ENCODE peak calls at places on chromosomes 11 and 22, in four cellular contexts. One of them, this sample, is unnamed.

GRCh38 chr11:66302656-66303055 is 11.0 kb downstream of the TMEM151A start:
- DNase-seq in uterus: no peak
- DNase-seq in small intestine: no peak
- DNase-seq in activated T-helper 1 cell treated with anti-CD3 and anti-CD28 coated beads, Interleukin-12 subunit alpha, Interleukin-12 subunit beta, Interleukin-2, Interleukin-4 antibody, amounts not matched to agents 30 ng/mL and 10 ng/mL and 1 ng/mL, durations not matched to agents 14 hours and 24 hours and 36 hours: no peak
- DNase-seq in this sample: no peak

GRCh38 chr11:13103962-13104554 is 94.9 kb downstream of the RASSF10 start:
- DNase-seq in uterus: no peak
- DNase-seq in small intestine: no peak
- DNase-seq in activated T-helper 1 cell treated with anti-CD3 and anti-CD28 coated beads, Interleukin-12 subunit alpha, Interleukin-12 subunit beta, Interleukin-2, Interleukin-4 antibody, amounts not matched to agents 30 ng/mL and 10 ng/mL and 1 ng/mL, durations not matched to agents 14 hours and 24 hours and 36 hours: no peak
- DNase-seq in this sample: no peak

GRCh38 chr22:39520874-39521857 is 804 bp downstream of the ATF4 start:
- DNase-seq in uterus: peak; percentile 85
- DNase-seq in small intestine: peak; percentile 66
- DNase-seq in activated T-helper 1 cell treated with anti-CD3 and anti-CD28 coated beads, Interleukin-12 subunit alpha, Interleukin-12 subunit beta, Interleukin-2, Interleukin-4 antibody, amounts not matched to agents 30 ng/mL and 10 ng/mL and 1 ng/mL, durations not matched to agents 14 hours and 24 hours and 36 hours: peak; percentile 68
- DNase-seq in this sample: peak; percentile 66

GRCh38 chr22:49768077-49768476 is 59.6 kb downstream of the BRD1 start:
- DNase-seq in uterus: no peak
- DNase-seq in small intestine: no peak
- DNase-seq in activated T-helper 1 cell treated with anti-CD3 and anti-CD28 coated beads, Interleukin-12 subunit alpha, Interleukin-12 subunit beta, Interleukin-2, Interleukin-4 antibody, amounts not matched to agents 30 ng/mL and 10 ng/mL and 1 ng/mL, durations not matched to agents 14 hours and 24 hours and 36 hours: no peak
- DNase-seq in this sample: no peak

GRCh38 chr22:29102300-29102699 is 29.5 kb downstream of the KREMEN1 start:
- DNase-seq in uterus: no peak
- DNase-seq in small intestine: no peak
- DNase-seq in activated T-helper 1 cell treated with anti-CD3 and anti-CD28 coated beads, Interleukin-12 subunit alpha, Interleukin-12 subunit beta, Interleukin-2, Interleukin-4 antibody, amounts not matched to agents 30 ng/mL and 10 ng/mL and 1 ng/mL, durations not matched to agents 14 hours and 24 hours and 36 hours: no peak
- DNase-seq in this sample: no peak

GRCh38 chr11:123195182-123196059 is at the start of gene CLMP:
- DNase-seq in uterus: peak; percentile 84
- DNase-seq in small intestine: no peak
- DNase-seq in activated T-helper 1 cell treated with anti-CD3 and anti-CD28 coated beads, Interleukin-12 subunit alpha, Interleukin-12 subunit beta, Interleukin-2, Interleukin-4 antibody, amounts not matched to agents 30 ng/mL and 10 ng/mL and 1 ng/mL, durations not matched to agents 14 hours and 24 hours and 36 hours: no peak
- DNase-seq in this sample: peak; percentile 20

GRCh38 chr11:12185106-12185690 is 74.8 kb downstream of the MICAL2 start:
- DNase-seq in uterus: no peak
- DNase-seq in small intestine: no peak
- DNase-seq in activated T-helper 1 cell treated with anti-CD3 and anti-CD28 coated beads, Interleukin-12 subunit alpha, Interleukin-12 subunit beta, Interleukin-2, Interleukin-4 antibody, amounts not matched to agents 30 ng/mL and 10 ng/mL and 1 ng/mL, durations not matched to agents 14 hours and 24 hours and 36 hours: no peak
- DNase-seq in this sample: no peak

GRCh38 chr11:17533341-17533740 is 10.9 kb downstream of the USH1C start:
- DNase-seq in uterus: no peak
- DNase-seq in small intestine: no peak
- DNase-seq in activated T-helper 1 cell treated with anti-CD3 and anti-CD28 coated beads, Interleukin-12 subunit alpha, Interleukin-12 subunit beta, Interleukin-2, Interleukin-4 antibody, amounts not matched to agents 30 ng/mL and 10 ng/mL and 1 ng/mL, durations not matched to agents 14 hours and 24 hours and 36 hours: no peak
- DNase-seq in this sample: no peak

GRCh38 chr11:11635456-11635855 is 13.7 kb upstream of the GALNT18 start:
- DNase-seq in uterus: no peak
- DNase-seq in small intestine: no peak
- DNase-seq in activated T-helper 1 cell treated with anti-CD3 and anti-CD28 coated beads, Interleukin-12 subunit alpha, Interleukin-12 subunit beta, Interleukin-2, Interleukin-4 antibody, amounts not matched to agents 30 ng/mL and 10 ng/mL and 1 ng/mL, durations not matched to agents 14 hours and 24 hours and 36 hours: no peak
- DNase-seq in this sample: no peak

GRCh38 chr11:31690516-31690915 is 120.6 kb downstream of the PAX6 start:
- DNase-seq in uterus: no peak
- DNase-seq in small intestine: no peak
- DNase-seq in activated T-helper 1 cell treated with anti-CD3 and anti-CD28 coated beads, Interleukin-12 subunit alpha, Interleukin-12 subunit beta, Interleukin-2, Interleukin-4 antibody, amounts not matched to agents 30 ng/mL and 10 ng/mL and 1 ng/mL, durations not matched to agents 14 hours and 24 hours and 36 hours: no peak
- DNase-seq in this sample: no peak

GRCh38 chr11:2685566-2686359 is 14.0 kb downstream of the KCNQ1OT1 start:
- DNase-seq in uterus: peak; percentile 6
- DNase-seq in small intestine: no peak
- DNase-seq in activated T-helper 1 cell treated with anti-CD3 and anti-CD28 coated beads, Interleukin-12 subunit alpha, Interleukin-12 subunit beta, Interleukin-2, Interleukin-4 antibody, amounts not matched to agents 30 ng/mL and 10 ng/mL and 1 ng/mL, durations not matched to agents 14 hours and 24 hours and 36 hours: no peak
- DNase-seq in this sample: no peak

GRCh38 chr11:28526406-28526751 is 418.2 kb downstream of the METTL15 start:
- DNase-seq in uterus: no peak
- DNase-seq in small intestine: no peak
- DNase-seq in activated T-helper 1 cell treated with anti-CD3 and anti-CD28 coated beads, Interleukin-12 subunit alpha, Interleukin-12 subunit beta, Interleukin-2, Interleukin-4 antibody, amounts not matched to agents 30 ng/mL and 10 ng/mL and 1 ng/mL, durations not matched to agents 14 hours and 24 hours and 36 hours: no peak
- DNase-seq in this sample: no peak

GRCh38 chr11:46047520-46047919 is 73.7 kb downstream of the PHF21A start:
- DNase-seq in uterus: no peak
- DNase-seq in small intestine: no peak
- DNase-seq in activated T-helper 1 cell treated with anti-CD3 and anti-CD28 coated beads, Interleukin-12 subunit alpha, Interleukin-12 subunit beta, Interleukin-2, Interleukin-4 antibody, amounts not matched to agents 30 ng/mL and 10 ng/mL and 1 ng/mL, durations not matched to agents 14 hours and 24 hours and 36 hours: no peak
- DNase-seq in this sample: no peak

GRCh38 chr11:3218483-3219280 is at the start of gene MRGPRG:
- DNase-seq in uterus: peak; percentile 8
- DNase-seq in small intestine: no peak
- DNase-seq in activated T-helper 1 cell treated with anti-CD3 and anti-CD28 coated beads, Interleukin-12 subunit alpha, Interleukin-12 subunit beta, Interleukin-2, Interleukin-4 antibody, amounts not matched to agents 30 ng/mL and 10 ng/mL and 1 ng/mL, durations not matched to agents 14 hours and 24 hours and 36 hours: no peak
- DNase-seq in this sample: no peak

GRCh38 chr11:11396290-11397042 is 43.4 kb upstream of the CSNK2A3 start:
- DNase-seq in uterus: peak; percentile 86
- DNase-seq in small intestine: no peak
- DNase-seq in activated T-helper 1 cell treated with anti-CD3 and anti-CD28 coated beads, Interleukin-12 subunit alpha, Interleukin-12 subunit beta, Interleukin-2, Interleukin-4 antibody, amounts not matched to agents 30 ng/mL and 10 ng/mL and 1 ng/mL, durations not matched to agents 14 hours and 24 hours and 36 hours: no peak
- DNase-seq in this sample: no peak

GRCh38 chr11:64086263-64086938 is 50.7 kb downstream of the FLRT1 start:
- DNase-seq in uterus: peak; percentile 45
- DNase-seq in small intestine: peak; percentile 2
- DNase-seq in activated T-helper 1 cell treated with anti-CD3 and anti-CD28 coated beads, Interleukin-12 subunit alpha, Interleukin-12 subunit beta, Interleukin-2, Interleukin-4 antibody, amounts not matched to agents 30 ng/mL and 10 ng/mL and 1 ng/mL, durations not matched to agents 14 hours and 24 hours and 36 hours: no peak
- DNase-seq in this sample: no peak

GRCh38 chr11:123197711-123198110 is 2.7 kb upstream of the CLMP start:
- DNase-seq in uterus: no peak
- DNase-seq in small intestine: no peak
- DNase-seq in activated T-helper 1 cell treated with anti-CD3 and anti-CD28 coated beads, Interleukin-12 subunit alpha, Interleukin-12 subunit beta, Interleukin-2, Interleukin-4 antibody, amounts not matched to agents 30 ng/mL and 10 ng/mL and 1 ng/mL, durations not matched to agents 14 hours and 24 hours and 36 hours: no peak
- DNase-seq in this sample: no peak

GRCh38 chr11:26675233-26675928 is 46.5 kb downstream of the SLC5A12 start:
- DNase-seq in uterus: no peak
- DNase-seq in small intestine: peak; percentile 13
- DNase-seq in activated T-helper 1 cell treated with anti-CD3 and anti-CD28 coated beads, Interleukin-12 subunit alpha, Interleukin-12 subunit beta, Interleukin-2, Interleukin-4 antibody, amounts not matched to agents 30 ng/mL and 10 ng/mL and 1 ng/mL, durations not matched to agents 14 hours and 24 hours and 36 hours: no peak
- DNase-seq in this sample: no peak

GRCh38 chr22:45201678-45202332 is 38.1 kb downstream of the NUP50 start:
- DNase-seq in uterus: no peak
- DNase-seq in small intestine: no peak
- DNase-seq in activated T-helper 1 cell treated with anti-CD3 and anti-CD28 coated beads, Interleukin-12 subunit alpha, Interleukin-12 subunit beta, Interleukin-2, Interleukin-4 antibody, amounts not matched to agents 30 ng/mL and 10 ng/mL and 1 ng/mL, durations not matched to agents 14 hours and 24 hours and 36 hours: no peak
- DNase-seq in this sample: no peak

GRCh38 chr22:19610518-19611253 is 86.5 kb upstream of the CLDN5 start:
- DNase-seq in uterus: no peak
- DNase-seq in small intestine: no peak
- DNase-seq in activated T-helper 1 cell treated with anti-CD3 and anti-CD28 coated beads, Interleukin-12 subunit alpha, Interleukin-12 subunit beta, Interleukin-2, Interleukin-4 antibody, amounts not matched to agents 30 ng/mL and 10 ng/mL and 1 ng/mL, durations not matched to agents 14 hours and 24 hours and 36 hours: no peak
- DNase-seq in this sample: no peak

GRCh38 chr11:69878927-69879733 is 59.9 kb upstream of the FGF3 start:
- DNase-seq in uterus: no peak
- DNase-seq in small intestine: no peak
- DNase-seq in activated T-helper 1 cell treated with anti-CD3 and anti-CD28 coated beads, Interleukin-12 subunit alpha, Interleukin-12 subunit beta, Interleukin-2, Interleukin-4 antibody, amounts not matched to agents 30 ng/mL and 10 ng/mL and 1 ng/mL, durations not matched to agents 14 hours and 24 hours and 36 hours: no peak
- DNase-seq in this sample: no peak

GRCh38 chr22:30843245-30843644 is 125.3 kb downstream of the MORC2 start:
- DNase-seq in uterus: no peak
- DNase-seq in small intestine: no peak
- DNase-seq in activated T-helper 1 cell treated with anti-CD3 and anti-CD28 coated beads, Interleukin-12 subunit alpha, Interleukin-12 subunit beta, Interleukin-2, Interleukin-4 antibody, amounts not matched to agents 30 ng/mL and 10 ng/mL and 1 ng/mL, durations not matched to agents 14 hours and 24 hours and 36 hours: no peak
- DNase-seq in this sample: no peak

GRCh38 chr11:30487200-30487898 is 98.8 kb downstream of the MPPED2 start:
- DNase-seq in uterus: no peak
- DNase-seq in small intestine: no peak
- DNase-seq in activated T-helper 1 cell treated with anti-CD3 and anti-CD28 coated beads, Interleukin-12 subunit alpha, Interleukin-12 subunit beta, Interleukin-2, Interleukin-4 antibody, amounts not matched to agents 30 ng/mL and 10 ng/mL and 1 ng/mL, durations not matched to agents 14 hours and 24 hours and 36 hours: no peak
- DNase-seq in this sample: no peak

GRCh38 chr11:76702378-76703128 is 32.0 kb upstream of the LRRC32 start:
- DNase-seq in uterus: no peak
- DNase-seq in small intestine: no peak
- DNase-seq in activated T-helper 1 cell treated with anti-CD3 and anti-CD28 coated beads, Interleukin-12 subunit alpha, Interleukin-12 subunit beta, Interleukin-2, Interleukin-4 antibody, amounts not matched to agents 30 ng/mL and 10 ng/mL and 1 ng/mL, durations not matched to agents 14 hours and 24 hours and 36 hours: no peak
- DNase-seq in this sample: no peak

GRCh38 chr11:65648997-65649491 is 11.1 kb downstream of the SIPA1 start:
- DNase-seq in uterus: no peak
- DNase-seq in small intestine: no peak
- DNase-seq in activated T-helper 1 cell treated with anti-CD3 and anti-CD28 coated beads, Interleukin-12 subunit alpha, Interleukin-12 subunit beta, Interleukin-2, Interleukin-4 antibody, amounts not matched to agents 30 ng/mL and 10 ng/mL and 1 ng/mL, durations not matched to agents 14 hours and 24 hours and 36 hours: no peak
- DNase-seq in this sample: no peak

GRCh38 chr11:78149646-78150045 is 10.2 kb upstream of the ALG8 start:
- DNase-seq in uterus: no peak
- DNase-seq in small intestine: peak; percentile 10
- DNase-seq in activated T-helper 1 cell treated with anti-CD3 and anti-CD28 coated beads, Interleukin-12 subunit alpha, Interleukin-12 subunit beta, Interleukin-2, Interleukin-4 antibody, amounts not matched to agents 30 ng/mL and 10 ng/mL and 1 ng/mL, durations not matched to agents 14 hours and 24 hours and 36 hours: no peak
- DNase-seq in this sample: no peak

GRCh38 chr11:18088371-18088770 is 17.5 kb downstream of the SAAL1 start:
- DNase-seq in uterus: no peak
- DNase-seq in small intestine: no peak
- DNase-seq in activated T-helper 1 cell treated with anti-CD3 and anti-CD28 coated beads, Interleukin-12 subunit alpha, Interleukin-12 subunit beta, Interleukin-2, Interleukin-4 antibody, amounts not matched to agents 30 ng/mL and 10 ng/mL and 1 ng/mL, durations not matched to agents 14 hours and 24 hours and 36 hours: no peak
- DNase-seq in this sample: no peak

GRCh38 chr11:116104480-116105174 is 600.4 kb upstream of the CADM1 start:
- DNase-seq in uterus: no peak
- DNase-seq in small intestine: no peak
- DNase-seq in activated T-helper 1 cell treated with anti-CD3 and anti-CD28 coated beads, Interleukin-12 subunit alpha, Interleukin-12 subunit beta, Interleukin-2, Interleukin-4 antibody, amounts not matched to agents 30 ng/mL and 10 ng/mL and 1 ng/mL, durations not matched to agents 14 hours and 24 hours and 36 hours: no peak
- DNase-seq in this sample: no peak

GRCh38 chr11:48141475-48142100 is 75.0 kb upstream of the OR4B1 start:
- DNase-seq in uterus: no peak
- DNase-seq in small intestine: no peak
- DNase-seq in activated T-helper 1 cell treated with anti-CD3 and anti-CD28 coated beads, Interleukin-12 subunit alpha, Interleukin-12 subunit beta, Interleukin-2, Interleukin-4 antibody, amounts not matched to agents 30 ng/mL and 10 ng/mL and 1 ng/mL, durations not matched to agents 14 hours and 24 hours and 36 hours: no peak
- DNase-seq in this sample: no peak

This sample was measured in immature natural killer cell.